ENCODE peak calls at places on chromosomes 11 and 22, in four cellular contexts. A is dorsolateral prefrontal cortex, P is pancreas, T is HFF-Myc. X is an unnamed sample.

GRCh38 chr11:12684354-12684753 is 10.1 kb downstream of the TEAD1 start:
- DNase-seq in A (no peak), T (no peak), P (no peak), X (no peak)

GRCh38 chr22:31998784-31999435 is 44.2 kb upstream of the SLC5A1 start:
- DNase-seq in P (no peak), A (no peak), T (no peak), X (no peak)

GRCh38 chr22:21582801-21583740 is 15.6 kb downstream of the UBE2L3 start:
- DNase-seq in P (no peak), A (no peak), T (no peak), X (no peak)

GRCh38 chr11:48045536-48045935 is 65.2 kb downstream of the PTPRJ start:
- DNase-seq in T (no peak), P (no peak), A (no peak), X (no peak)

GRCh38 chr22:47645450-47645914 is 883.0 kb downstream of the TBC1D22A start:
- DNase-seq in P (no peak), A (no peak), T (no peak), X (no peak)

GRCh38 chr11:72226701-72227100 is 2.1 kb downstream of the INPPL1 start:
- DNase-seq in T (no peak), P (no peak), A (no peak), X (no peak)

GRCh38 chr11:33187851-33188722 is 26.8 kb upstream of the CSTF3 start:
- DNase-seq in T (no peak), P (no peak), A (no peak), X (no peak)

GRCh38 chr11:112195906-112196305 is 20.6 kb downstream of the BCO2 start:
- DNase-seq in P (no peak), T (no peak), A (no peak), X (no peak)

GRCh38 chr22:28779833-28780232 is 7.3 kb downstream of the CCDC117 start:
- DNase-seq in T (no peak), P (no peak), A (no peak), X (no peak)

GRCh38 chr11:72634472-72635095 is 39.6 kb downstream of the PDE2A start:
- DNase-seq in A (no peak), P (no peak), T (no peak), X (no peak)

GRCh38 chr11:62905286-62905685 is 15.9 kb downstream of the CHRM1 start:
- DNase-seq in P (no peak), A (no peak), T (no peak), X (no peak)

GRCh38 chr22:50189849-50190181 is 4.1 kb downstream of the TRABD start:
- DNase-seq in P (peak), T (no peak), A (no peak), X (peak)

GRCh38 chr11:126725521-126725920 is 275.0 kb downstream of the KIRREL3 start:
- DNase-seq in T (no peak), A (no peak), P (no peak), X (no peak)

GRCh38 chr11:128734439-128735224 is 40.8 kb downstream of the FLI1 start:
- DNase-seq in A (no peak), T (no peak), P (no peak), X (peak)

GRCh38 chr22:26658161-26658560 is 773 bp downstream of the MIAT start:
- DNase-seq in P (no peak), T (no peak), A (no peak), X (no peak)

GRCh38 chr22:19799322-19800190 is 39.0 kb downstream of the TBX1 start:
- DNase-seq in P (peak), T (peak), A (no peak), X (no peak)
- H3K4me3 ChIP-seq in P (no peak), T (no peak), A (no peak), X (no peak)

DNA sequence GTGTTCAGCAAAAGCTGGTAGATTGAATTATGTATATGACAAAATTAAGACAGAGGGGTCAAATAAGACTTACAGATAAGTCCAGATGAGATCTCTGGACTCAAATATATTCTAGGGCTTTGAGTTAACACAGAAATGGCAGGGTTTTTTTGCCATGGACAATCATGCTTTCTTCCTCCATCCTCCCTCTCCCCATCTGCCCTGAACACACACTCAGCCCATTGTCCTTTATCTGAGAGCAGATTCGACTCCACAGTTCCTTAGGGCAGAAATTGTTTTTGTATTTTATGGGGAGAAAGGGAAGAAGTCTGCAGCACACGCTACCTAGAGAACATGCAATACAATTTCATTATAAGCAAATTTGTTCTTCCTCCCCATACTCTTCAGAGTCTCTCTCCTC is 86.8 kb downstream of the SLC1A2 start:
- DNase-seq in P (no peak), A (no peak), T (no peak), X (no peak)
- TF ChIP-seq CTCF in P (no peak), A (no peak), T (no peak), X (no peak)

DNA sequence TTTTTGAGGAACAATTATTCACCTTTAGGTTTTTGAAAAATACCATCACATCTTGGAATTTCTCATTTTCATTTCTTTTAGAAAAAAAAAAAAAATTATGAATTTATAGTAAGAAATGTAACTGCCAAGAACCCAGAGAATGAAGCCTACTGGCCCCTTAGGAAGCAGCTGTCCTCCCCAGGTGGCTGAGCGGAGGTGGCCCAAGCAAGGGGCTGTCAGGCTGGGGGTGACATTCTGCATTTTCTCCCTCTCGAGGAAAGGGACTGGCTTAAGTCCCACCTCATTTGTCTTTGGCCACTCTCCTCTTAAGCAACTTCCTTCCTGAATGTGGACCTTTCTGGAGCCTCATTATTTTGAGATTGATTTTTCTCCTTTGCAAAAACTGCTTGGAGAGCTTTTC is 111.9 kb downstream of the MORC2 start:
- DNase-seq in T (no peak), P (no peak), A (no peak), X (no peak)
- H3K4me3 ChIP-seq in T (no peak), P (no peak), A (no peak), X (no peak)

DNA sequence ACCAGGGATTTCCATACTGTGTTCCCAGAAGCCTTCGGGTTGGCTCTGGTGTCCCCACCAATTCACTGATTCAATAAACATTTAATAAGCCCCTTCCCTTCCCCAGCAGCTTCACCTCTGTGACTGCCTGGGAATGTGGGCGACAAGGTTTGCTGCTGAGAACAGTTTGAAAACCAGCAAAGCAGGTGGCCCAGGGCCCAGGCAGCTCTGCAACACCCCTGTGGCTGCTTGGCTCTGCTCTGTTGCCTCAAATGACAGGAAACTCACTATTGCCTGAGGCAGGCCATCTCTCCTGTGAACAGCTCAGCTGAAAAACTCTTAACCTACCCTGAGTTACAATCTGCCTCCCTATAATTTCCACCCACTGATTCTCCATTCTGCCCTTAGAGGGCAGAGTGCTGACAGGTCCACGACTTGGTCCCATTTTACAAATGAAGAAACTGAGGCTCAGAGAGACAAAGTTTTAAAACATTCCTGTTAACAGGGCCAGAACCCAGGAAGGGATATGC is 10.5 kb downstream of the ADORA2A start:
- DNase-seq in A (no peak), P (no peak), T (no peak), X (peak)
- TF ChIP-seq CTCF in A (no peak), P (no peak), T (peak), X (peak)

DNA sequence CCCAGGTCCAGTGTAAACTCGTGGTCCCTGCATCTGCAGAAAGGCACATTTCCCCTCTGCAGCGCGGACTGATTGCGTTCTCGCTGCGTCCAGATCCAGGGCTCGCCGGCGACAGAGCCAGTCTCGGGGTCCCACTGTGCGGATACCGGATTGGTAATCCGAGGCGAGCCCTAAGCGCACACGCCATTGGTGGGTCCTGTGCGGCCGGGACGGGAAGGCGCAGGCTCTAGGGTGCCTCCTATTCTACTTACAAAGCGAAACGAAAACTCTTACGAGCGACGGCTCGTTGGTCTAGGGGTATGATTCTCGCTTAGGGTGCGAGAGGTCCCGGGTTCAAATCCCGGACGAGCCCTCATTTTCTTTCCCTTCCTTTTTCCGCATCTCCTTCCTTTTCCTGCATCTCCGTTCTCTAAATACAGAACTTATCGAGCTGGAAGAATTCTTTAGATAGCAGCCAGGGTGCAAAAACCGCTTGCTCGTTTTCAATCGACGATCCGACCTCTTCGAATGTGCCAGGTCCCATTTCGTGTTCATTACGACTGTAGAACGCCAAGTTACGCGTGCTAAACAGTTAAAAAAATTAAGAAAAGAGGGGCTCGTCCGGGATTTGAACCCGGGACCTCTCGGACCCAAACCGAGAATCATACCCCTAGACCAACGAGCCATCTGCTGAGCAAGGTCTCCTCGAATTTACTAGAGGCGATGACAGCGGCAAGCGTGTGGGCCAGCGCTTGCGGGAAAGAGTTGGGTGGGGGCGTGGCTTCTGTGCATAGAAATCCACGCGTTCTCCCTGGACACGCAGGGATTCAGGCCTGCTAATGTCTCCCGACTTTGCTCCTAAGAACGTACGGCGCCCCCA is 29.2 kb upstream of the WNT11 start:
- DNase-seq in P (peak), T (peak), A (peak), X (peak)
- H3K4me3 ChIP-seq in P (peak), T (peak), A (peak), X (peak)

DNA sequence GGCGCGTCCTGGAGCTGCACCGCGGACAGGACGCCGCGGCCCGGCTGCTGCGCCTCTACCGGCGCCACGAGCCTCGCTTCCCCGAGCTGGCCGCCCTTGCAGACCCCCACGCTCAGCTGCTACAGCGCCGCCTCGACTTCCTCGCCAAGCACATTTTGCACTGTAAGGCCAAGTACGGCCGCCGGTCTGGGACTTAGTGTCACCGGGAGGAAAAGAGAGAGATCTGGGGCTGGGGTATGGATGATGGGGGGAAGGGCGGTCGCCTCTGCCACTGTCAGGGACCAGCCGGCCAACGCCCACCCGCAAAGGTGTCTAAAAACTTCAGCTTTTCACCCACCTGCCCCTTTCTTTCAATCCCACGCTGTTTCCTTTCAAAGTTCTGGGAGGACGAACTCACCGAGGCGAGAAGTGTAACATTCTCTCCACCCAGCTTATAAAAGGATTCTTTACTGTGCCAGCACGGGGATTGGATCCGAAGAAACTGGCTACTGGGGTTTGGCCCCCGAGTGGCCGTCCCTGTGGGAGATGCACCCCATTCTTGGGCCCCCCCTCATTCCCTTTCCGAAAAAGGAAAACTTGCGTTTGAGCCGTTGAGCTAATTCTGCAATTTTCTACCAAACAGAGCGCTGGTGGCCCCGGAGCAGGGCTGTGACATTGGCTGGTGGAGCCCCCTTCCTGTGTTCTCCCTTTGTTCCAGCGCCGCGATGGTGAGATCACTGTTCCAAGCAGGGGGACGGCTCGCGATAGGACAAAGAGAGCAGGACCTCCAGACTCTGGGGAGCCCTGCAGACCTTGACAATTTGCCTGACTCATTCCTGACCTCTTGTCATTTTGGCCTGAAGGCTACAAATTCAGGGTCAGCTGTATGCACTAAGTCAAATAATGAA is 1.7 kb downstream of the FJX1 start:
- DNase-seq in P (peak), A (no peak), T (no peak), X (peak)
- TF ChIP-seq CTCF in P (no peak), A (no peak), T (no peak), X (peak)

DNA sequence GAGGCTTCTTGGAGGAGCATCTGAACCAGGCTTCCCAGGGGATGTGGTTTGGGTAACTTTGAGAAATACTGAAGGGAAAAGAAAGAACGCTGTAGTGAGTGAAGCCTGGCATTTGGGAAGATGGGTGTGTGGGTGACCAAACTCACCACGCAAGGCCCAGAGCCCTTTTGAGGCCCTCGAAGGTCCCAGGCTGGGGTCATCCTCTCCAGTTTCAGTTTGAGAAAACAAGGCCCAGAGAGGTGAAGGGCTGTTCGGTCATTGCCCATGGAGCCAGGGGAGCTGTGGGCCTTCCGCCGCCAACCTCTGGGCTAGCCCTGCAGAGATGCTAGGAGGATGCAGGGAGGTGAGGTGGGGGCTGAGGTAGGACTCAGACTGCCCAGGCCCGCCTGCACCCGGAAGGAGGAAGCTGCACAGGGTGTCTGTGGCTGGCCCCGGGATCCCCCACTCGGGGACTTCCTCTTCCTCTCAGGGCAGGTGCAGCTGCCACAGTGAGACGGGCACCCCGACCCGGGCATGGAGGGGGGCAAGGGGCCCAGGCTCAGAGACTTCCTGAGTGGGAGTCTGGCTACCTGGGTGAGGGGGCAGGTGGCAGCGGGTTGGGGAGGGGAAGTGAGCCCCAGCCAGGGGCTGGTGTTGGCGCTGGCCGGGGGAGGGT is at the start of gene CCDC88B:
- DNase-seq in T (no peak), P (peak), A (no peak), X (peak)
- H3K4me3 ChIP-seq in T (no peak), P (no peak), A (no peak), X (peak)

DNA sequence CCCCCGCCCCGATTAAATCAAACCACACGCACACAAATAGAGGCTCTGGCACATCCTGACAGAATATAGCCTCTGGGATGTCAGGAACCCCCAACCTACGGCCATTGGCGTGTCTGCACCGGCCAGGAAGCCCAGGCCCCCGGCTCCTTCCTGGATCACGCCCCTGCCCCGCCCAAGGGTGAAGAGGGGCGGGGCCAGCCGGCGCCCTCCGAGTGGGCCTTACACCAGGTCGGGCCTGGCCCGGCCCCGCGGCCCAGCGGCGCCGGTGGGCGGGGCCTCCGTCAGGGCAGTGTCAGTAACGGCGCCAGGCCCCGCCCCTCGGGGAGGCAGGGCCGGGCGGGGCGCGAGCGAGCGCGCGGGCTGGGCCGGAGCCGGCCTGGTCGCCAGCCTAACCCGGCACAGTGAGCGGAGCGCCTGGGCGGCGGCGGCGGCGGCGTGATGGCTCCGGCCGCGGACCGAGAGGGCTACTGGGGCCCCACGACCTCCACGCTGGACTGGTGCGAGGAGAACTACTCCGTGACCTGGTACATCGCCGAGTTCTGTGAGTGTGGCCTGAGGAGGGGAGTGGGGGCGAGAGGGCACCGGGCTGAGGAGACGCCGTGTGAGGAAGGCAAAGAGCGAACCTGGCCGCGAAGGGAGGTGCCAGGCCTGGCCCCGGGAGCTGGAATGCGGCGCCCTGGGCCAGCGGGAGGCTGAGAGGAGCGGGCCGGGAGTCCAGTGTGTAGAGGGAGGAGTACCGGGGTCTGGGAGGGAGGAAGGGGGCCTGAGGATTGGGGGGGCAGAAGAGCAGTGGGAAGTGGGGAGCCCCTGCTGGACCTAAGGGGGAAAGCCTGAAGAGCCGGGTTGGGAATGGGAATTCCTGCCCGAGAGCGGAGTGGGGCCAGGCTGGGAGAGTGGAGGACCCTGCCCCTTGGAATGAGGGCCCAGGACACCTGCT is at the start of gene ACER3:
- DNase-seq in T (peak), P (peak), A (peak), X (peak)
- TF ChIP-seq CTCF in T (peak), P (no peak), A (no peak), X (no peak)

GRCh38 chr22:41524809-41525449 is 19.3 kb downstream of the POLR3H start:
- DNase-seq in A (no peak), P (no peak), T (no peak), X (peak)
- H3K4me3 ChIP-seq in A (no peak), P (no peak), T (no peak), X (no peak)